ENCODE peak calls at places on chromosomes 4 and X, in five cellular contexts. M, B, I, G and P are unnamed samples.
A peak's percentile ranks its signal among the peaks of the same experiment; 100 is the strongest.

GRCh38 chrX:104284407-104285000 is 29.8 kb upstream of the ESX1 start:
- DNase-seq in M (peak; percentile 30), B (no peak), I (no peak), G (no peak), P (peak; percentile 33)

GRCh38 chr4:4995866-4996265 is 23.4 kb downstream of the CYTL1 start:
- DNase-seq in M (no peak), B (no peak), I (no peak), G (no peak), P (no peak)

GRCh38 chrX:10569946-10570345 is 50.4 kb downstream of the MID1 start:
- DNase-seq in M (no peak), B (no peak), I (no peak), G (peak; percentile 72), P (peak; percentile 56)

GRCh38 chrX:70826715-70827114 is 81.8 kb downstream of the TEX11 start:
- DNase-seq in M (no peak), B (no peak), I (no peak), G (no peak), P (no peak)

GRCh38 chr4:3334316-3334715 is 41.5 kb downstream of the RGS12 start:
- DNase-seq in M (no peak), B (no peak), I (no peak), G (no peak), P (no peak)

GRCh38 chrX:70241501-70241900 is 7.0 kb downstream of the AWAT1 start:
- DNase-seq in M (no peak), B (no peak), I (no peak), G (no peak), P (no peak)

GRCh38 chr4:119286377-119287002 is 35.4 kb downstream of the FABP2 start:
- DNase-seq in M (peak; percentile 88), B (peak; percentile 35), I (no peak), G (peak; percentile 50), P (peak; percentile 83)

GRCh38 chrX:134658002-134658401 is 269 bp downstream of the PLAC1 start:
- DNase-seq in M (no peak), B (no peak), I (no peak), G (no peak), P (peak; percentile 17)

GRCh38 chrX:19836337-19836736 is 51.1 kb downstream of the SH3KBP1 start:
- DNase-seq in M (no peak), B (no peak), I (no peak), G (no peak), P (no peak)

GRCh38 chr4:3320361-3321023 is 27.7 kb downstream of the RGS12 start:
- DNase-seq in M (no peak), B (no peak), I (no peak), G (no peak), P (no peak)

DNA sequence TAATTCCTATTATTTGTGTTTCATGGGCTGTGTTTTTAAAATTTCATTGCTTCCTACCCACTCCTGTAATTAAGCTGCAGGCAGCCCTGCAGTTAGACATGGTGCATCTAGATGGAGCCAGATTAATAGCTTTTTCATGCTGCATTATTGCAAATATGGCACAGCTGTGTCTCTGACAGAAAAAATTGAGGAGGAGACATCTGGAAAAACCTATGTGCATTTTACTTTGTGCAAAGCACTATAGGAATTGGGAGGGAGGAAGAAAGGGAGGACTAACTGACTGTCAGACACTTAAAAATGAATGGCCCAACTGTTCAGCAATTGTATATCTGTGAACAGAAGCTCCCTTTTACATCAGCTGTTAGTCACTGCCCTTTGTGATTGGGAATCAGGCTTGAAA is 8.1 kb upstream of the RPGR start:
- DNase-seq in M (no peak), B (no peak), I (no peak), G (no peak), P (no peak)
- TF ChIP-seq CTCF in M (peak; percentile 14), B (no peak), I (no peak), G (peak; percentile 47), P (peak; percentile 14)

GRCh38 chr4:76233967-76234678 is 17.4 kb upstream of the FAM47E start:
- DNase-seq in M (no peak), B (no peak), I (no peak), G (no peak), P (no peak)

GRCh38 chr4:76233534-76233933 is 18.0 kb upstream of the FAM47E start:
- DNase-seq in M (no peak), B (no peak), I (no peak), G (no peak), P (no peak)

GRCh38 chr4:76235915-76236314 is 15.6 kb upstream of the FAM47E start:
- DNase-seq in M (no peak), B (no peak), I (no peak), G (no peak), P (no peak)

GRCh38 chr4:76235407-76235806 is 16.1 kb upstream of the FAM47E start:
- DNase-seq in M (no peak), B (no peak), I (no peak), G (no peak), P (no peak)

GRCh38 chr4:76234679-76235044 is 16.9 kb upstream of the FAM47E start:
- DNase-seq in M (no peak), B (no peak), I (no peak), G (no peak), P (no peak)
- H3K4me3 ChIP-seq in M (no peak overlapping the region), B (no peak overlapping the region), I (no peak overlapping the region), G (no peak overlapping the region), P (no peak overlapping the region)

GRCh38 chr4:21452931-21453330 is 495.6 kb downstream of the KCNIP4 start:
- DNase-seq in M (no peak), B (no peak), I (no peak), G (no peak), P (no peak)
- TF ChIP-seq CTCF in M (no peak), B (no peak), I (no peak), G (no peak), P (no peak)

GRCh38 chr4:168321006-168321405 is 2.5 kb upstream of the DDX60 start:
- DNase-seq in M (no peak), B (no peak), I (no peak), G (no peak), P (no peak)

GRCh38 chr4:168318266-168318895 is at the start of gene DDX60:
- DNase-seq in M (peak; percentile 82), B (peak; percentile 57), I (peak; percentile 26), G (peak; percentile 71), P (peak; percentile 74)

GRCh38 chr4:168319486-168320019 is 1.0 kb upstream of the DDX60 start:
- DNase-seq in M (no peak), B (no peak), I (no peak), G (no peak), P (no peak)
- H3K4me3 ChIP-seq in M (no peak overlapping the region), B (no peak overlapping the region), I (no peak overlapping the region), G (no peak overlapping the region), P (no peak overlapping the region)

GRCh38 chr4:85222561-85222960 is 252.4 kb upstream of the ARHGAP24 start:
- DNase-seq in M (no peak), B (no peak), I (no peak), G (no peak), P (no peak)

GRCh38 chr4:85233516-85233915 is 241.4 kb upstream of the ARHGAP24 start:
- DNase-seq in M (no peak), B (no peak), I (no peak), G (no peak), P (no peak)

GRCh38 chr4:85228264-85228663 is 246.7 kb upstream of the ARHGAP24 start:
- DNase-seq in M (no peak), B (no peak), I (no peak), G (no peak), P (no peak)
- TF ChIP-seq CTCF in M (no peak), B (no peak), I (no peak), G (no peak), P (no peak)

DNA sequence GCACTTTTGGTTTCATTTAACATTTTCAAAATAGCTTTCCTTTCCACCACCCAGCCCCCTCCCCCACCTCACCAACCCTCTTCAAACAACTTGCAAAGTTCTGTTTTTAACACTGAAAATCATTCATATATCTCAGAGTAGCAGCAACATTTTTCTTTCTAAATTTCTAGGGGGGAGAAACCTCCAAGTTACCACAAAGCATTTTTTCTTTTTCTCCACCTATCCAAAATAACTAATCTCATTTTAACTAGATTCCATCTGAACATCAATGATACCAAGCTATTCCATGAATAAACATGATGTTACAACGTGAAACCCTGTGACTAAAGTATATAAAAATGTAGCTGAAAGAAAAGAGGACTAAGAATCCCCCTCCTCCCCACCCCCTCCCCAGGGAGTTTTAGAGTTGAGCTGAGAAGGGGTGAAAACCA is 5.3 kb downstream of the LDB2 start:
- DNase-seq in M (peak; percentile 40), B (no peak), I (no peak), G (no peak), P (peak; percentile 34)
- H3K4me3 ChIP-seq in M (no peak overlapping the region), B (peak overlapping the region; percentile 18), I (no peak overlapping the region), G (no peak overlapping the region), P (peak overlapping the region; percentile 21)

DNA sequence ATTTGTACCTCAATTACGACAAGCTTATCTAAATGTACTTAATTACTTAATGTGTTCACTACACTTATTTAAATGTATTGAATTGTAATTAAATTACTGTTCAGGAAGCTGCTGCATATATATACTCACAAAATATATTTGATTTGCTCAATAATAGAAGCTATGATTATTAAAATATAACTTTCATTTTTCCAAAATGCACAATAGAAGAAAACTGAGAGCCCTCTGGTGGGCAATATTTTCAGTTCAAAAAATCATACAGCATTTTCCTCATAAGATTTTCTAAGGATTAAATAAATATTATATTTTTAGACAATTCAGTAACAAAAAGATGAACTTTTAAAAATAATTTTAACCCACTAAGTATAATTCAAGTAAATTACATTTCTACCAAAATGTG is 217.3 kb downstream of the DKK2 start:
- DNase-seq in M (no peak), B (no peak), I (no peak), G (no peak), P (peak; percentile 2)
- TF ChIP-seq CTCF in M (peak; percentile 31), B (peak; percentile 19), I (no peak), G (peak; percentile 37), P (peak; percentile 28)

DNA sequence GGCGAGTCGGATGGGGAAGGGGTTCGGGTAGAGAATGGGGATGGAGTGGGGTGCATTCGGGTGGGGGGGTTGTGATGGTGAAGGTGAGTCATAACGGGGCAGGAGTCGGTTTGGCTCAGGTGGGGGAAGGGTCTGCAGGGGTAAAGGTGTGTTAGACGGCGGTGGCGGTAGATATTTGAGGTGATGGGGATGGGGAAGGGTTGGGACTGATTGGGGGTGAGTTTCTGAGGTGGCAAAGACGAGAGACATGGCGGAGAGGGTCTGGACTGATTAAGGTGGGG is 738 bp downstream of the SYP start:
- DNase-seq in M (no peak), B (no peak), I (no peak), G (no peak), P (no peak)
- H3K4me3 ChIP-seq in M (no peak overlapping the region), B (no peak overlapping the region), I (no peak overlapping the region), G (no peak overlapping the region), P (no peak overlapping the region)

DNA sequence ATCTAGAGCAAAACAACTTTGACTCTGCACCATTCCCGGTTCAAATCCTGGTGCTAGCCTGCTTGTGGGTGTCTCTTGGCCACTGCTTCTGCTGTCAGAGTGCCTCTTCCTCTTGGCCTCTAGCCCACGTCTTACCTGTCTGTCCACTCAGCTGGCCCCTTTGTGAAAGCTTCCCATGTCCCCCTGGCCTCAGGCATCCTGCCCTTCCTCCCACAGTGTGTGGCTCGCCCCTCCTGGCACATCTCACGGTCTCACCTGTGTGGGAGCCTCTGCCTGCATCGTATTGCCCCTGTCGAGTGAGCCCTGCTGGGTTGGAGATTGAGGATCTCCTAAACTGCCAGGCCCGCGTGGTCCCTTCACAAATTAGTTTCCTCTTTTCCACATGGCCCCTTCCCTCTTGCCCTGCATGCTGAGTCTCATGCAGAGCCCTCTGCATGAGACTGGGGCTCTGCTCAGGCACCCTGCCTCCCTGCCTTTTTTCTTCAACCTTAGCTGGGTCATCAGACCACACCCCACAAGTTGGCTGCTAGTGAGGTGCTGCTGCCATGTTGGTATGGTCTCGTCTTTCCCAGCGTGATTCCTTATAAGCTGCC is 53.7 kb upstream of the TADA2B start:
- DNase-seq in M (no peak), B (no peak), I (no peak), G (no peak), P (no peak)
- TF ChIP-seq CTCF in M (no peak), B (no peak), I (no peak), G (no peak), P (no peak)